ENCODE peak calls at places on chromosomes 12 and 14, in four cellular contexts. M is B cell, G is lung, T is GM10248. S is an unnamed sample.

GRCh38 chr14:60092516-60092915 is 793 bp downstream of the PCNX4 start:
- DNase-seq in M (peak), G (no peak), T (peak), S (peak)

GRCh38 chr12:8913702-8914032 is 642 bp upstream of the PHC1 start:
- DNase-seq in M (no peak), G (no peak), T (no peak), S (peak)

GRCh38 chr14:104202259-104203070 is 64.1 kb downstream of the KIF26A start:
- DNase-seq in M (no peak), G (peak), T (no peak), S (no peak)

GRCh38 chr12:105278043-105278697 is 42.2 kb upstream of the APPL2 start:
- DNase-seq in M (no peak), G (no peak), T (no peak), S (no peak)

GRCh38 chr14:91078095-91078737 is 17.8 kb upstream of the RPS6KA5 start:
- DNase-seq in M (no peak), G (no peak), T (peak), S (peak)

GRCh38 chr12:120669055-120669828 is 17.7 kb upstream of the MLEC start:
- DNase-seq in M (peak), G (no peak), T (no peak), S (peak)

GRCh38 chr12:67593041-67593870 is 55.3 kb upstream of the DYRK2 start:
- DNase-seq in M (no peak), G (peak), T (no peak), S (no peak)

GRCh38 chr14:36241183-36241582 is 64.7 kb upstream of the PTCSC3 start:
- DNase-seq in M (no peak), G (no peak), T (no peak), S (no peak)

GRCh38 chr12:124732275-124733075 is 131.2 kb downstream of the SCARB1 start:
- DNase-seq in M (no peak), G (no peak), T (no peak), S (no peak)

GRCh38 chr14:58641509-58641908 is 3.7 kb downstream of the DACT1 start:
- DNase-seq in M (no peak), G (no peak), T (no peak), S (no peak)

GRCh38 chr12:26125451-26126339 is 858 bp upstream of the BHLHE41 start:
- DNase-seq in M (peak), G (peak), T (peak), S (peak)

GRCh38 chr14:39474416-39474911 is 42.2 kb upstream of the FBXO33 start:
- DNase-seq in M (no peak), G (no peak), T (peak), S (peak)

GRCh38 chr12:51521554-51522276 is 69.3 kb upstream of the SCN8A start:
- DNase-seq in M (no peak), G (no peak), T (no peak), S (no peak)

GRCh38 chr12:29102739-29103138 is 46.3 kb upstream of the FAR2 start:
- DNase-seq in M (no peak), G (no peak), T (no peak), S (no peak)

GRCh38 chr14:72528059-72528950 is 365.6 kb downstream of the DPF3 start:
- DNase-seq in M (no peak), G (no peak), T (no peak), S (no peak)

GRCh38 chr12:4121506-4122020 is 152.0 kb upstream of the CCND2 start:
- DNase-seq in M (no peak), G (no peak), T (no peak), S (no peak)

GRCh38 chr14:105392161-105393090 is 5.9 kb upstream of the TEX22 start:
- DNase-seq in M (no peak), G (no peak), T (no peak), S (no peak)

GRCh38 chr12:5586201-5586600 is 154.3 kb downstream of the NTF3 start:
- DNase-seq in M (no peak), G (no peak), T (no peak), S (no peak)

GRCh38 chr14:90839024-90839888 is 23.0 kb upstream of the TTC7B start:
- DNase-seq in M (no peak), G (no peak), T (no peak), S (no peak)

GRCh38 chr12:101127521-101128219 is 82.4 kb downstream of the SLC5A8 start:
- DNase-seq in M (no peak), G (no peak), T (no peak), S (no peak)

GRCh38 chr14:95326987-95327386 is 7.3 kb upstream of the CLMN start:
- DNase-seq in M (peak), G (no peak), T (no peak), S (no peak)

GRCh38 chr12:18967814-18968213 is 161.7 kb upstream of the PLEKHA5 start:
- DNase-seq in M (no peak), G (peak), T (no peak), S (no peak)

GRCh38 chr12:53102883-53103807 is at the start of gene SOAT2:
- DNase-seq in M (peak), G (no peak), T (no peak), S (no peak)

GRCh38 chr12:93762059-93762719 is 85.0 kb downstream of the CRADD start:
- DNase-seq in M (no peak), G (no peak), T (no peak), S (no peak)

GRCh38 chr14:59698793-59699192 is 122.2 kb upstream of the CCDC175 start:
- DNase-seq in M (no peak), G (no peak), T (no peak), S (no peak)

GRCh38 chr14:35992816-35993511 is 166.8 kb downstream of the BRMS1L start:
- DNase-seq in M (no peak), G (no peak), T (no peak), S (no peak)

GRCh38 chr12:21774358-21775129 is at the start of gene KCNJ8:
- DNase-seq in M (no peak), G (peak), T (peak), S (no peak)

GRCh38 chr14:105384605-105385321 is 13.6 kb upstream of the TEX22 start:
- DNase-seq in M (no peak), G (no peak), T (no peak), S (no peak)

GRCh38 chr12:67425394-67425793 is 156.2 kb downstream of the CAND1 start:
- DNase-seq in M (no peak), G (no peak), T (no peak), S (no peak)

DNA sequence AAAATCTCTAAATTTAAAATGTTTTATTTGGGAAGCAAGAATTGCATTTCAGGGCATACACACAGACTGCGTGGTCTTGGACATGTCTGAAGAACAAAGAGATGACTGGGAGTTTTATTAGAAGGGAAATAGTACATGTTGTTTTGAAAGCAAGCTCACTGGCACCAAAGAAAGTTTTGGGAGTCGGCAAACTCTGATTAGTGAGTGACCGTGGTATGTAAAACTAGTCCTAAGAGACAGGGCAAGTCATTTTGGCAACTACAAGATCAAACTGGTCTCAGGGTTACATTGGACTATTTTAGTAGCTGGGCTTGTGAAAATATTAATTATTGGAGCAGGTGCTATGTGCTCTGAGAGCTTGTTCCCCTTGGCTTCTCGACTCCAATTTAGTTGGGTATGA is 14.9 kb downstream of the TMEM116 start:
- DNase-seq in M (no peak), G (no peak), T (no peak), S (no peak)
- TF ChIP-seq CTCF in M (no peak), G (no peak), T (no peak), S (no peak)

GRCh38 chr12:99249543-99249942 is 398.0 kb upstream of the GARIN6 start:
- DNase-seq in M (no peak), G (no peak), T (no peak), S (no peak)
- TF ChIP-seq CTCF in M (no peak), G (no peak), T (no peak), S (no peak)

DNA sequence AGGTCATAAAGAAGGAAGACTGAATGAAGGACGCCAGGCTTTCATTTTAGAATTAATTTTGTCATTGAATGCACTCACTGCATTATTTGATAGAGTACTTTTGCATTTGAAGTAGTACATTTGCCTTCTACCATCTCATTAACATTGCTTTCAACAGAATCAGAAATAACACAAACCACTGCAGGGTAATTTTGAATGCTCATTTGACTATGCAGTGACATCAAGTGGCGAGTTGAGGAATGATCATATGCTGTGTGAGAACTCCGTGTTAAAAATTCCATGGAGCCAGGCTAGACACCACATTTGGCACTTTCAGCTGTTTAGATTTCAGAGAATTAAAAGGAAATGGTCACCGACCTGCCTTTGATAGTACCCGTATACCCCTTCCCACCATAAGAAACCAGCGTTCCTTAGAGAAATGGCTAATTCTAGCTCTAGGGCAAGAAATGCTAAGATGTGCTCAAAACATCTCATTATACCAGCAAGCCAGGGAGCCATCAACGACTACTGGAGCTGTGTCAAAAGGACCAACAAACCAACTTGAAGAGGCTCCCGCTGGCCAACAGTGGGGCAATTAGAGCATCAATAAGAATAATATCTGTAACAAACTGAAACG is 16.5 kb downstream of the HEBP1 start:
- DNase-seq in M (no peak), G (no peak), T (no peak), S (no peak)
- TF ChIP-seq CTCF in M (peak), G (peak), T (no peak), S (no peak)

DNA sequence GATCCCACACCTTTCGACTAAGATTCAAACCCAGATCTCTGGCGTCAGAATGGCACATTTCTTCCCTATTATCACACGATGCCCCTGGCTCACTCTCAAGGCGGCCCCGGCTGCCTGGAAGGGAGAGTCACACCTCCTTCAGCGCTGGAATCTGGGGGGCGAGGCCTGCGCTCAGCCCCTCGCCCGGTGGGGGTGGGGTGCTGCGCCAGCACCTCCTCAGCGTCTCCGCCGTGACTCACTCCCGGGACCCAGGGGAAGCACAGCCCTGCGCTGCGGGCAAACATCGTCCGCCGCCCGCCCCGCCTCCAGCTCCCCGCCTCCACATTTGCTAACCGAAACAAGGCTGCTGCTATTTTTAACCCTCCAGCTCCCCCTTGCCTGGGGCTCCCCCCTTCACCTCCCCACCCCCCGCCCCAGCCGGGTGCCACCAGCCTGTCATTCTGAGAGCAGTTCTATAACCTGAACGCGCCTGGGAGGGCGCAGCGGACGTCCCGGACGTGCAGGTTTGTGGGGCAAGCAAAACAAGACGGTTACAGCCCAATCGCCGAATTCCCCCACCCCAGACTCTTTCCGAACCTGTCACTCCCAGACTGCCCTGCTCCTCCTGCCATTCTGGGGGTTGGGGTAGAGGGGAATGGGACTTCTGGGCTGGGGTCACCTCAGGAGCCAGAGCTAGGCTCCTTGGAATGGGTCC is 6.8 kb downstream of the HDAC7 start:
- DNase-seq in M (peak), G (peak), T (peak), S (peak)
- TF ChIP-seq CTCF in M (no peak), G (no peak), T (no peak), S (peak)

GRCh38 chr14:51424569-51425251 is 184.7 kb downstream of the TMX1 start:
- DNase-seq in M (no peak), G (no peak), T (no peak), S (no peak)
- TF ChIP-seq CTCF in M (no peak), G (no peak), T (no peak), S (no peak)

GRCh38 chr12:115947696-115948062 is 329.8 kb downstream of the MED13L start:
- DNase-seq in M (no peak), G (no peak), T (no peak), S (no peak)
- TF ChIP-seq CTCF in M (no peak), G (no peak), T (no peak), S (no peak)

S was measured in GM20000.